ENCODE peak calls at places on chromosomes 1 and 21, in seven cellular contexts. Q is Karpas-422, T is PC-9, F is fibroblast of lung, I is neuronal stem cell, C is MM.1S, R is hepatocyte. E is an unnamed sample.

GRCh38 chr1:37797750-37798345 is 4.2 kb downstream of the MANEAL start:
- DNase-seq in T (no peak), I (no peak), R (no peak), F (peak), Q (no peak), C (no peak), E (peak)

GRCh38 chr1:168917309-168917708 is 188.3 kb upstream of the DPT start:
- DNase-seq in I (no peak), R (no peak), F (no peak), T (no peak), C (no peak), Q (no peak), E (no peak)

GRCh38 chr1:169457443-169457842 is 28.3 kb downstream of the SLC19A2 start:
- DNase-seq in T (no peak), F (no peak), C (no peak), R (no peak), I (no peak), Q (no peak), E (no peak)

GRCh38 chr1:87113313-87113712 is 198.9 kb downstream of the HS2ST1 start:
- DNase-seq in F (peak), R (no peak), Q (no peak), T (no peak), I (no peak), C (no peak), E (peak)

GRCh38 chr1:53740621-53741105 is 1.7 kb upstream of the GLIS1 start:
- DNase-seq in F (peak), C (no peak), T (no peak), I (no peak), R (no peak), Q (no peak), E (peak)

GRCh38 chr1:174032823-174033222 is 10.7 kb upstream of the RC3H1 start:
- DNase-seq in R (no peak), T (no peak), C (no peak), I (no peak), F (no peak), Q (no peak), E (peak)

GRCh38 chr1:208134491-208134890 is 109.7 kb downstream of the PLXNA2 start:
- DNase-seq in R (no peak), T (no peak), Q (no peak), I (no peak), F (no peak), C (no peak), E (no peak)

GRCh38 chr1:39409055-39409816 is 82.2 kb upstream of the BMP8A start:
- DNase-seq in C (peak), I (peak), Q (no peak), R (peak), F (peak), T (peak), E (peak)

GRCh38 chr1:111202366-111202706 is 1.9 kb upstream of the DENND2D start:
- DNase-seq in Q (peak), T (peak), R (no peak), C (no peak), F (no peak), I (no peak), E (no peak)

GRCh38 chr21:26934383-26934782 is 32.5 kb downstream of the ADAMTS5 start:
- DNase-seq in C (no peak), R (no peak), I (no peak), T (no peak), F (no peak), Q (no peak), E (no peak)

GRCh38 chr1:218665216-218665615 is 320.1 kb downstream of the TGFB2 start:
- DNase-seq in F (peak), T (peak), R (peak), I (no peak), C (no peak), Q (peak), E (peak)

GRCh38 chr1:243475966-243476365 is 220.1 kb downstream of the SDCCAG8 start:
- DNase-seq in Q (no peak), R (no peak), I (peak), F (peak), T (no peak), C (no peak), E (no peak)

GRCh38 chr1:24111264-24111997 is 504 bp downstream of the MYOM3 start:
- DNase-seq in I (no peak), Q (no peak), T (no peak), F (no peak), R (no peak), C (no peak), E (peak)

GRCh38 chr1:203453016-203453415 is 22.6 kb upstream of the PRELP start:
- DNase-seq in F (no peak), Q (no peak), C (no peak), R (no peak), T (no peak), I (no peak), E (no peak)

GRCh38 chr21:41477641-41478318 is 30.2 kb downstream of the TMPRSS2 start:
- DNase-seq in C (peak), F (peak), Q (no peak), I (peak), R (no peak), T (peak), E (no peak)

GRCh38 chr1:8908388-8909151 is 30.1 kb upstream of the ENO1 start:
- DNase-seq in T (no peak), C (no peak), R (no peak), Q (no peak), F (peak), I (no peak), E (peak)

GRCh38 chr1:22053861-22054770 is 1.6 kb downstream of the CDC42 start:
- DNase-seq in R (no peak), I (no peak), F (no peak), T (no peak), Q (no peak), C (no peak), E (peak)

GRCh38 chr1:88646852-88647645 is 37.0 kb upstream of the PKN2 start:
- DNase-seq in F (no peak), I (no peak), C (no peak), R (peak), T (no peak), Q (no peak), E (no peak)

GRCh38 chr1:239899747-239900146 is 191.9 kb upstream of the FMN2 start:
- DNase-seq in I (no peak), T (no peak), R (peak), Q (no peak), F (no peak), C (no peak), E (no peak)

GRCh38 chr1:56645663-56646330 is 683 bp downstream of the PRKAA2 start:
- DNase-seq in I (peak), C (no peak), F (no peak), Q (no peak), R (no peak), T (no peak), E (peak)

GRCh38 chr1:87226341-87226760 is 102.3 kb upstream of the LMO4 start:
- DNase-seq in T (peak), C (no peak), Q (peak), I (peak), F (peak), R (peak), E (peak)

GRCh38 chr1:159854101-159854692 is 8.3 kb downstream of the VSIG8 start:
- DNase-seq in I (peak), R (peak), F (peak), C (no peak), T (peak), Q (no peak), E (peak)

GRCh38 chr1:13652238-13652637 is 47.8 kb upstream of the PRDM2 start:
- DNase-seq in T (no peak), R (no peak), I (no peak), F (no peak), C (no peak), Q (no peak), E (no peak)

GRCh38 chr1:227541796-227542152 is 21.6 kb upstream of the ZNF678 start:
- DNase-seq in T (no peak), I (peak), C (no peak), R (no peak), Q (no peak), F (peak), E (no peak)

GRCh38 chr1:220267630-220268029 is 4.6 kb downstream of the RAB3GAP2 start:
- DNase-seq in F (no peak), R (no peak), T (no peak), Q (no peak), I (no peak), C (no peak), E (no peak)

GRCh38 chr1:87897486-87897885 is 568.8 kb downstream of the LMO4 start:
- DNase-seq in F (no peak), C (no peak), I (no peak), Q (no peak), T (no peak), R (no peak), E (no peak)

GRCh38 chr21:15383588-15383987 is 318.8 kb upstream of the NRIP1 start:
- DNase-seq in I (no peak), T (no peak), R (no peak), F (no peak), Q (no peak), C (no peak), E (no peak)

GRCh38 chr1:190084552-190084951 is 393.1 kb downstream of the BRINP3 start:
- DNase-seq in R (no peak), T (no peak), F (no peak), Q (peak), I (no peak), C (no peak), E (no peak)

GRCh38 chr1:91501527-91501859 is 842 bp downstream of the CDC7 start:
- DNase-seq in C (peak), F (peak), I (no peak), Q (peak), R (no peak), T (no peak), E (peak)

GRCh38 chr1:29682171-29682917 is 446.0 kb downstream of the PTPRU start:
- DNase-seq in Q (no peak), I (no peak), F (no peak), T (no peak), C (no peak), R (no peak), E (no peak)

GRCh38 chr1:5393591-5393990 is 598.6 kb downstream of the NPHP4 start:
- DNase-seq in I (no peak), T (no peak), F (no peak), R (no peak), C (no peak), Q (no peak), E (no peak)

GRCh38 chr1:248807067-248807737 is 18.5 kb downstream of the SH3BP5L start:
- DNase-seq in F (no peak), R (peak), Q (peak), I (peak), C (peak), T (no peak), E (peak)

GRCh38 chr1:86245566-86246190 is 89.1 kb upstream of the COL24A1 start:
- DNase-seq in C (no peak), T (no peak), R (no peak), I (no peak), Q (no peak), F (peak), E (no peak)

GRCh38 chr1:102434421-102434820 is 437.7 kb upstream of the OLFM3 start:
- DNase-seq in I (peak), Q (peak), F (no peak), R (peak), C (peak), T (no peak), E (peak)

GRCh38 chr1:26932536-26932935 is 11.0 kb downstream of the NUDC start:
- DNase-seq in C (no peak), T (no peak), I (no peak), Q (peak), R (no peak), F (no peak), E (no peak)

GRCh38 chr1:205538211-205538840 is 33.9 kb downstream of the CDK18 start:
- DNase-seq in R (no peak), T (no peak), I (no peak), C (no peak), Q (no peak), F (peak), E (peak)

GRCh38 chr1:11904978-11905377 is 21.2 kb downstream of the KIAA2013 start:
- DNase-seq in I (no peak), F (no peak), Q (no peak), C (no peak), T (no peak), R (no peak), E (no peak)

GRCh38 chr1:21318714-21319159 is 28.5 kb upstream of the ECE1 start:
- DNase-seq in R (peak), C (no peak), F (peak), T (no peak), I (no peak), Q (no peak), E (peak)

GRCh38 chr1:201896951-201897391 is 8.3 kb downstream of the SHISA4 start:
- DNase-seq in C (peak), Q (no peak), F (peak), R (no peak), T (peak), I (no peak), E (peak)

GRCh38 chr1:181541947-181542346 is 58.6 kb downstream of the CACNA1E start:
- DNase-seq in F (peak), C (no peak), T (no peak), R (peak), I (no peak), Q (no peak), E (peak)

DNA sequence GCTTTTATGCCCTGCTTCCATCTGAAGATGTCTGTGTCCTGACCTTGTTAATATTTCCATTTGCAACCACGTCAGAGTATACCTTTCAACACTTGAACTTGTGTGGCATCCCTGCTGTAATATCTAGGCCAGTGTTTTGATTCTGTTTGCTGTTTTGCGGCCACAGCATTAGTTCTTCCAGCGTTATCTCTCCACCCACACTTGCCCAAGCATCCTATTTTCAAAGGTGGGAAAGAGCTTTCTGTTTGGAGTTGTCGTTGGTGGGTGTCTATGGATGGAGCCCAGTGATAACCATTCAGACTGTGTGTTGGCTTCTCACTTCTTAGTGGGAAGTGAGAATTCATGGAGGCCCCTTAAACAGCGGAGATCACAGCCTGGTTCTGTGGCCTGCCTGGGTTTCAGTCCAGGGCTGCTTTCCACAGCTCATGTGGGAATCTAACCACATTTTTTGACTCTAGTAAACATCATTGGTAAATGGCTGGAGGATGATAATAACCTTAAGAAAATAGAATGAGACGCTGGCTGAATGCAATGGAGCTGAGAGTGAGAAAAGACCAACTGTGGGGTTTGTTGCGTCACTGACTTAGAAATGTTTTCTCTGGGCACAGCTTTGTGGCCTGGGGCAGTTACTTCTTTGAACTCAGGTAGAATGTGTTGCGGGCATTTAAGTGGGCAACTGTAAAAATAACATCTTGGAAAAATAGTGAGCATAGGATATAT is 7.6 kb downstream of the TENT5C start:
- DNase-seq in R (no peak), C (peak), Q (no peak), I (no peak), T (no peak), F (peak), E (no peak)
- H2AFZ ChIP-seq in R (no peak), C (no peak), Q (no peak), I (no peak), T (no peak), F (peak), E (peak)

GRCh38 chr1:99176753-99177152 is 87.5 kb upstream of the PLPPR4 start:
- DNase-seq in I (no peak), F (peak), Q (peak), C (no peak), T (no peak), R (no peak), E (no peak)

GRCh38 chr1:99177465-99177864 is 86.8 kb upstream of the PLPPR4 start:
- DNase-seq in C (no peak), T (no peak), R (no peak), I (no peak), F (no peak), Q (peak), E (peak)

GRCh38 chr1:99180915-99181314 is 83.4 kb upstream of the PLPPR4 start:
- DNase-seq in F (no peak), Q (peak), I (no peak), C (no peak), R (no peak), T (no peak), E (no peak)

GRCh38 chr1:99180343-99180808 is 83.9 kb upstream of the PLPPR4 start:
- DNase-seq in T (peak), R (peak), F (peak), I (peak), C (peak), Q (peak), E (peak)

DNA sequence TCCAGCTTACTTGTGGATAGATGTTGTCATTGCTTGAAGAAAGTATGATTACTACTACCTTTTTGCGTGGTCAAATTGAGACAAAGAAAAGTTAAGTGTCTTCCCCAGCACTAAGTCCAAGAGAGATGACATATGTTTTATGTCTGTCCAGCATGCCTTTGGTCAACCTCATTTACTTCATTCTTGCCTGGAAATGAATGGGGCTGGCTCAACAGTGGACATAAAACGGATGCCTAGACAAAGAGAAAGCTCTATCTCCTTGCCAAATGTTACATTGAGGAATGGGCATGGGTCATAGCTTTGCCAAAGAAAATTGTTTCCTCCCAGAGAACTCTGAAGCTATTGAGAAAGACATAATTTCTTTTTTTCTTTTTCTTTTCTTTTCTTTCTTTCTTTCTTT is 82.4 kb upstream of the PLPPR4 start:
- DNase-seq in T (no peak), R (no peak), C (no peak), Q (no peak), F (peak), I (no peak), E (no peak)
- H2AFZ ChIP-seq in T (no peak), R (no peak), C (no peak), Q (no peak), F (peak), I (peak), E (peak)

DNA sequence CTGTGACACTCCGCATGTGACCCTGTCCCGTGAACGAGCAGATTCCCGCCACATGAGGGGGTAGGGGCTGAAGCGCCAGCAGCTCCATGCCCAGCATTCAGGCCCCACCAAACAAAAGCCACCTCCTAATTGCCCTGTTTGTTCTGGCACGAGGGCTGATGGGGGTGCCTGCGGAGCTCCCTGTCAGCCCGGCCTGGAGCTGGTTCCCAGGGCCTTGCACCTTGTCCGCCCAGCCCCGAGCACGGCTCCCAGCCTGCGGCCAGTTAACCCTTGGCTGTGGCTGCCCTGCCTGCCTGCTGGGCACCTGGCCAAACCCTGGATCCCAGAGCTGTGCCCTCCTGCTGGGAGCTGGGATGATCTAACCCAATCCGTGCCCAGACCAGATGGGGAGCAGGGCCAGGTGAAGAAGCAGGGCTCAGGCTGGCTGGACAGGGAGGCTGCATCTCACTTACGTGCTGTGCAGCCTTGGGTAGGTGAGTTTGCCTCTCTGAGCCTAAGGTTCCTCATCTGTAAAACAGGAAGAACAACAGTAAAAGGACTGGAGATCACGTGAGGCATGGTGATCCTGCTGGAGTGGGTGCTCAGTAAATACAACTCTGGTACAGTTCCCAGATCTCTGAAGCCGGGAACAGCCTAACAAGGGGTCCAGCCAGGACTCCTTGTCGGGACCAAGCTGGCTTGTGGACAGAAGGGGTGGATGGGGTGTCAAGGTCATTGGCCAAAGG is 110.9 kb upstream of the IFFO2 start:
- DNase-seq in R (no peak), I (peak), Q (no peak), F (no peak), T (peak), C (no peak), E (no peak)
- H2AFZ ChIP-seq in R (no peak), I (peak), Q (no peak), F (no peak), T (no peak), C (peak), E (no peak)

GRCh38 chr1:234355782-234356510 is 17.3 kb upstream of the COA6 start:
- DNase-seq in C (no peak), T (no peak), R (no peak), I (no peak), F (no peak), Q (no peak), E (no peak)
- H2AFZ ChIP-seq in C (peak), T (no peak), R (no peak), I (no peak), F (no peak), Q (no peak), E (peak)

GRCh38 chr1:33599516-33600115 is 127.2 kb downstream of the ZSCAN20 start:
- DNase-seq in I (no peak), C (no peak), R (no peak), Q (peak), T (no peak), F (no peak), E (no peak)
- H2AFZ ChIP-seq in I (no peak), C (no peak), R (no peak), Q (no peak), T (no peak), F (no peak), E (no peak)

GRCh38 chr1:230176871-230177411 is 109.9 kb downstream of the GALNT2 start:
- DNase-seq in F (peak), R (no peak), I (no peak), C (no peak), T (no peak), Q (no peak), E (peak)
- H2AFZ ChIP-seq in F (no peak), R (no peak), I (no peak), C (no peak), T (no peak), Q (no peak), E (no peak)

GRCh38 chr1:187641015-187641414 is 812.3 kb downstream of the PLA2G4A start:
- DNase-seq in C (no peak), F (no peak), R (peak), T (no peak), Q (no peak), I (no peak), E (no peak)

GRCh38 chr1:187638733-187639132 is 810.0 kb downstream of the PLA2G4A start:
- DNase-seq in C (no peak), Q (no peak), I (no peak), F (no peak), R (no peak), T (no peak), E (no peak)

GRCh38 chr1:187641463-187641862 is 812.7 kb downstream of the PLA2G4A start:
- DNase-seq in T (no peak), Q (no peak), C (no peak), F (no peak), I (no peak), R (peak), E (no peak)

GRCh38 chr1:187646536-187647128 is 817.9 kb downstream of the PLA2G4A start:
- DNase-seq in F (no peak), I (no peak), R (no peak), Q (no peak), T (no peak), C (no peak), E (no peak)

GRCh38 chr1:187641907-187642306 is 813.2 kb downstream of the PLA2G4A start:
- DNase-seq in C (no peak), I (no peak), R (peak), T (no peak), F (no peak), Q (no peak), E (no peak)
- H2AFZ ChIP-seq in C (no peak), I (peak), R (peak), T (peak), F (no peak), Q (no peak), E (peak)

GRCh38 chr1:151534662-151535278 is 5.3 kb upstream of the TUFT1 start:
- DNase-seq in R (peak), C (peak), Q (peak), T (peak), F (peak), I (no peak), E (peak)
- H2AFZ ChIP-seq in R (no peak), C (no peak), Q (no peak), T (no peak), F (no peak), I (no peak), E (no peak)

GRCh38 chr1:50373532-50373931 is 49.7 kb downstream of the DMRTA2 start:
- DNase-seq in R (no peak), I (no peak), C (no peak), F (no peak), Q (no peak), T (no peak), E (no peak)
- H2AFZ ChIP-seq in R (no peak), I (no peak), C (no peak), F (no peak), Q (no peak), T (no peak), E (no peak)